ENCODE peak calls at places on chromosomes 12 and 14, in ten cellular contexts. One of them, this sample, is unnamed. For H3K4me1, the result is how much of the 10 kb centered on the place peaks cover.

GRCh38 chr12:11763760-11764520 is 114.5 kb downstream of the ETV6 start:
- DNase-seq in right cardiac atrium: no peak
- DNase-seq in astrocyte: peak
- DNase-seq in breast epithelium: no peak
- DNase-seq in lung: no peak
- DNase-seq in psoas muscle: no peak
- DNase-seq in stomach: no peak
- DNase-seq in endothelial cell of umbilical vein: no peak
- DNase-seq in ovary: no peak
- DNase-seq in A549: no peak
- DNase-seq in this sample: no peak

GRCh38 chr12:121364657-121365265 is 12.6 kb upstream of the ANAPC5 start:
- DNase-seq in right cardiac atrium: no peak
- DNase-seq in astrocyte: peak
- DNase-seq in breast epithelium: no peak
- DNase-seq in lung: no peak
- DNase-seq in psoas muscle: no peak
- DNase-seq in stomach: no peak
- DNase-seq in endothelial cell of umbilical vein: no peak
- DNase-seq in ovary: no peak
- DNase-seq in A549: no peak
- DNase-seq in this sample: no peak

GRCh38 chr12:124538194-124539082 is 29.0 kb downstream of the NCOR2 start:
- DNase-seq in right cardiac atrium: peak
- DNase-seq in astrocyte: no peak
- DNase-seq in breast epithelium: no peak
- DNase-seq in lung: no peak
- DNase-seq in psoas muscle: no peak
- DNase-seq in stomach: no peak
- DNase-seq in endothelial cell of umbilical vein: no peak
- DNase-seq in ovary: peak
- DNase-seq in A549: no peak
- DNase-seq in this sample: no peak

GRCh38 chr14:69473271-69473670 is 11.3 kb upstream of the PLEKHD1 start:
- DNase-seq in right cardiac atrium: no peak
- DNase-seq in astrocyte: no peak
- DNase-seq in breast epithelium: no peak
- DNase-seq in lung: no peak
- DNase-seq in psoas muscle: no peak
- DNase-seq in stomach: no peak
- DNase-seq in endothelial cell of umbilical vein: no peak
- DNase-seq in ovary: no peak
- DNase-seq in A549: no peak
- DNase-seq in this sample: no peak

GRCh38 chr14:79809849-79810612 is 401.3 kb downstream of the DIO2 start:
- DNase-seq in right cardiac atrium: no peak
- DNase-seq in astrocyte: no peak
- DNase-seq in breast epithelium: no peak
- DNase-seq in lung: no peak
- DNase-seq in psoas muscle: no peak
- DNase-seq in stomach: no peak
- DNase-seq in endothelial cell of umbilical vein: no peak
- DNase-seq in ovary: no peak
- DNase-seq in A549: peak
- DNase-seq in this sample: peak

GRCh38 chr12:45726594-45727300 is 2.8 kb upstream of the ARID2 start:
- DNase-seq in right cardiac atrium: peak
- DNase-seq in astrocyte: peak
- DNase-seq in breast epithelium: peak
- DNase-seq in lung: peak
- DNase-seq in psoas muscle: peak
- DNase-seq in stomach: peak
- DNase-seq in endothelial cell of umbilical vein: no peak
- DNase-seq in ovary: peak
- DNase-seq in A549: peak
- DNase-seq in this sample: peak

GRCh38 chr14:35808076-35808657 is 928 bp downstream of the RALGAPA1 start:
- DNase-seq in right cardiac atrium: no peak
- DNase-seq in astrocyte: no peak
- DNase-seq in breast epithelium: no peak
- DNase-seq in lung: no peak
- DNase-seq in psoas muscle: no peak
- DNase-seq in stomach: peak
- DNase-seq in endothelial cell of umbilical vein: peak
- DNase-seq in ovary: no peak
- DNase-seq in A549: peak
- DNase-seq in this sample: peak

GRCh38 chr14:33657478-33657877 is 293.4 kb downstream of the EGLN3 start:
- DNase-seq in right cardiac atrium: no peak
- DNase-seq in astrocyte: peak
- DNase-seq in breast epithelium: no peak
- DNase-seq in lung: no peak
- DNase-seq in psoas muscle: no peak
- DNase-seq in stomach: no peak
- DNase-seq in endothelial cell of umbilical vein: peak
- DNase-seq in ovary: no peak
- DNase-seq in A549: no peak
- DNase-seq in this sample: no peak

DNA sequence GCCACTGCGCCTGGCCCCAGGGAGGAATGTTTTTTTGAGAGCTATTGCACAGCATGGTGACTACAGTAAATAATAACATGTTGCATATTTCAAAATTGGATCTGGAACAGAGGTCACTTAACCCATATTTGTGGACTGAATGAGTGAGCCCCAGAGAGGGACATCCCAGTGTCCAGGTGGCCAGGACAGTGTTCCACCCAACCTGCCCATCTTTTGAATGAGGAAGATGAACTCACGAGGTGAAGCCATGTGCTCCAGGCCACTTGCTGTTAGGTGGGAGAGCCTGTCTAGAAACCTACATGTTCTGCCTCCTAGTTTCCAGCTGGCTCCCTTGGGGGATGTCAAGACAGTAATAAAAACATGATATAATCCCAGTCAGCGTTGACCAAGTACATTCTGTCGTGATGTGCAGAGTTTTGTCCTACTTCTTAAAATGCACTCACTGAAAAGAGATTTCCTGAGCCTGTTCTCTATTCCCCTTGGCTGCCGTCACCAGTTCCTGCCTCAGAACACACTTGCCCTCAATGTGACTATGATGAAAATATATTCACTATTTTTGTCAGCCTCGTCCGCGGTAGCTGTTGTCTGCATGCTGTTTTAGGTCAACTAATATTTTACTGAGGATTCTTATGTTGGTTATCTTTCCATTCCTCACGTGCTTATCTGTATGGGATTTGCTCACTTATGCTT is 25.7 kb downstream of the TSPAN9 start:
- DNase-seq in right cardiac atrium: no peak
- DNase-seq in astrocyte: no peak
- DNase-seq in breast epithelium: no peak
- DNase-seq in lung: no peak
- DNase-seq in psoas muscle: no peak
- DNase-seq in stomach: no peak
- DNase-seq in endothelial cell of umbilical vein: no peak
- DNase-seq in ovary: no peak
- DNase-seq in A549: no peak
- DNase-seq in this sample: no peak
- H3K4me1 ChIP-seq in right cardiac atrium: under half
- H3K4me1 ChIP-seq in astrocyte: under half
- H3K4me1 ChIP-seq in breast epithelium: under half
- H3K4me1 ChIP-seq in lung: under half
- H3K4me1 ChIP-seq in psoas muscle: under half
- H3K4me1 ChIP-seq in stomach: under half
- H3K4me1 ChIP-seq in endothelial cell of umbilical vein: under half
- H3K4me1 ChIP-seq in ovary: under half
- H3K4me1 ChIP-seq in A549: under half
- H3K4me1 ChIP-seq in this sample: under half

GRCh38 chr12:96398422-96399080 is 1.7 kb downstream of the CDK17 start:
- DNase-seq in right cardiac atrium: no peak
- DNase-seq in astrocyte: no peak
- DNase-seq in breast epithelium: no peak
- DNase-seq in lung: no peak
- DNase-seq in psoas muscle: no peak
- DNase-seq in stomach: no peak
- DNase-seq in endothelial cell of umbilical vein: peak
- DNase-seq in ovary: no peak
- DNase-seq in A549: no peak
- DNase-seq in this sample: no peak

GRCh38 chr12:96400631-96401060 is 407 bp upstream of the CDK17 start:
- DNase-seq in right cardiac atrium: no peak
- DNase-seq in astrocyte: no peak
- DNase-seq in breast epithelium: no peak
- DNase-seq in lung: no peak
- DNase-seq in psoas muscle: no peak
- DNase-seq in stomach: no peak
- DNase-seq in endothelial cell of umbilical vein: peak
- DNase-seq in ovary: no peak
- DNase-seq in A549: peak
- DNase-seq in this sample: no peak

GRCh38 chr12:96397756-96398421 is 2.4 kb downstream of the CDK17 start:
- DNase-seq in right cardiac atrium: no peak
- DNase-seq in astrocyte: peak
- DNase-seq in breast epithelium: no peak
- DNase-seq in lung: no peak
- DNase-seq in psoas muscle: no peak
- DNase-seq in stomach: no peak
- DNase-seq in endothelial cell of umbilical vein: peak
- DNase-seq in ovary: no peak
- DNase-seq in A549: no peak
- DNase-seq in this sample: no peak

GRCh38 chr12:96399919-96400630 is at the start of gene CDK17:
- DNase-seq in right cardiac atrium: peak
- DNase-seq in astrocyte: peak
- DNase-seq in breast epithelium: peak
- DNase-seq in lung: peak
- DNase-seq in psoas muscle: peak
- DNase-seq in stomach: peak
- DNase-seq in endothelial cell of umbilical vein: peak
- DNase-seq in ovary: peak
- DNase-seq in A549: peak
- DNase-seq in this sample: peak

DNA sequence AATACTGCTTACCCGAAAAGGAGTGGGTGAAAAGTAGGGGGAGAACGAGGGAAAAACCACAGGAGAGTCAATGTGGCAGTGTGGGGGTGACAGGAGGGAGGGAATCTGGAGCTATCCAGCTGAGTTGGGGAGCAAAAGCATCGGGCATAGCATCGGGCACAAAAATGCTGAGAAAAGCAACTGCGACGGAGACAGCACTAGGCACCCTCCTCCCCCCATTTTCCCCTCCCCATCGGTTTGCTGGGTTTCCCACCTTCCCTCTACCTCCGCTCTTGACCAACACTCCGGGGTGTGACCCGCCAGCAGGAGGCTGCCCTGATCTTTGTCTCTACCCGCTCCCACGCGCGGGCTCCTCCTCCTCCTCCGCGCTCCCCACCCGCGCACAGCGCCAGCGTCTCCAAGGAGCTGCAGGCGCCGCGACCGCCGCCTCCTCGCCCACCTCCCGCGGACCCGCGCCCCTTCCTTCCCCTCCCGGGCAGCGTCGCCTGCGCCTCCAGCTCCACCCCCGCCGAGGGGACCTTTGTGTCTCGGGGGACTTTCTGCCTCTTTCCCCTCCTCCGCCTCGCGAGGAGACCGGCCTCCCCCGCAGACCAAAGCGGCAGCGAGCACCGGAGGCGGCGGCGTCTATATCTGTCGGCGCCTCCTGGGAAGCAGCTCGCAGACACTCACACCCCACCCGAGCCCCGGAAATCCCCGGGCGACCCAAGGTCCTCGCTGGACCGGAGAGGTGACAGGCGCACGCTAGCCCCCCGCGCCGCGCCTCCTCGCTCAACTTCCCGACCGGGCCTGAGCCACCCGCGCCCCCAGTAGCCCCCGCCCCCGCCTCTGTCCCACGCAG is 939 bp downstream of the CDK17 start:
- DNase-seq in right cardiac atrium: peak
- DNase-seq in astrocyte: peak
- DNase-seq in breast epithelium: peak
- DNase-seq in lung: peak
- DNase-seq in psoas muscle: peak
- DNase-seq in stomach: peak
- DNase-seq in endothelial cell of umbilical vein: peak
- DNase-seq in ovary: peak
- DNase-seq in A549: peak
- DNase-seq in this sample: peak
- H3K4me1 ChIP-seq in right cardiac atrium: under half
- H3K4me1 ChIP-seq in astrocyte: under half
- H3K4me1 ChIP-seq in breast epithelium: under half
- H3K4me1 ChIP-seq in lung: under half
- H3K4me1 ChIP-seq in psoas muscle: under half
- H3K4me1 ChIP-seq in stomach: under half
- H3K4me1 ChIP-seq in endothelial cell of umbilical vein: under half
- H3K4me1 ChIP-seq in ovary: under half
- H3K4me1 ChIP-seq in A549: under half
- H3K4me1 ChIP-seq in this sample: under half

DNA sequence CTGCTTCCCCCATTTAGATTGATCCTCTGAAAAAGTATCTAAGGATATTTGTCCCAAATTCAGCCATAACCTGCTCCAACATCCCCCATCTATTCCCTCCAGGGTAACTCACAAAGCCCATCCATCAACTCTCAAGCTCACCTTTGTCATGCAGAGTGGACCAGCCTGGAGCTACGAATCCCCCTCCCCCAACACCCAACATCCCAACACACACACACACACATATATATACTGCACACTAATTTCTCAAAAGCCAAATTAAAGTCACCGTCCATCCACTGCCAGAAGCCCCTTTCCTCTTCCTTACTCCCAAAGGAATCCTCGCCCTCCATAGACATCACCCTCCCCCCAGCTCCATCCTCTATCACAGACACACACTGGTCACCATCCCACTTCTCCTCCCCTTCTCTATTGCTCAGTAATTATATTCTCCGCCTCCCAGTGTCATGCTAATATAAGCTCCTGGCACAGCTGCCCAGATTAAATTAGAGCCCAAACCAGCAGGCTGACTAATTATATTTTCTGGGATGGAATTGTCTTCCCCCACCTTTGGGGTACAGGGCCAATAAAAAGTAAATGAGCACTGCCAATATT is 13.4 kb upstream of the TESPA1 start:
- DNase-seq in right cardiac atrium: no peak
- DNase-seq in astrocyte: no peak
- DNase-seq in breast epithelium: no peak
- DNase-seq in lung: no peak
- DNase-seq in psoas muscle: no peak
- DNase-seq in stomach: no peak
- DNase-seq in endothelial cell of umbilical vein: no peak
- DNase-seq in ovary: no peak
- DNase-seq in A549: no peak
- DNase-seq in this sample: no peak
- H3K4me1 ChIP-seq in right cardiac atrium: under half
- H3K4me1 ChIP-seq in astrocyte: under half
- H3K4me1 ChIP-seq in breast epithelium: under half
- H3K4me1 ChIP-seq in lung: under half
- H3K4me1 ChIP-seq in psoas muscle: under half
- H3K4me1 ChIP-seq in stomach: under half
- H3K4me1 ChIP-seq in endothelial cell of umbilical vein: under half
- H3K4me1 ChIP-seq in ovary: under half
- H3K4me1 ChIP-seq in A549: under half
- H3K4me1 ChIP-seq in this sample: under half

DNA sequence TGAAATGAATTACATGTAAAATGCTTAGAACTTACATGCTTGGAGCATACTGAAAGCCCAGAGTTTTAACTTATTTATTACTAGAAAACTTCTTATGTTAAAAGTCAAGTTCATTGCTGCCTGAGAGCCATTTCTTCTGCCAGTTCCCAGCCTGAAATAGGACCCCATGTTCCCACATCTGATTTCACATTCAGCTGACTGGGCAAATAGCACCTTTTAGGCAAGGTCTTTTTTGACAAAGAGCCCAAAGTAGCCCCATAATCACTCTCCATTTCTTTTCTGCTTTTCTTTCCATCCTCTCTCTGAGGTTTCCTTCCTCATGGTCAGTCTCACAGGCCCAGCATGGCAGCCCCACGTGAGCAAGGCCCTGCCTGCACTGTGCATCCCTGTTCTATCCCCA is 1.1 kb upstream of the ARPC3 start:
- DNase-seq in right cardiac atrium: no peak
- DNase-seq in astrocyte: no peak
- DNase-seq in breast epithelium: no peak
- DNase-seq in lung: no peak
- DNase-seq in psoas muscle: no peak
- DNase-seq in stomach: no peak
- DNase-seq in endothelial cell of umbilical vein: no peak
- DNase-seq in ovary: no peak
- DNase-seq in A549: no peak
- DNase-seq in this sample: no peak
- H3K4me1 ChIP-seq in right cardiac atrium: under half
- H3K4me1 ChIP-seq in astrocyte: under half
- H3K4me1 ChIP-seq in breast epithelium: under half
- H3K4me1 ChIP-seq in lung: under half
- H3K4me1 ChIP-seq in psoas muscle: under half
- H3K4me1 ChIP-seq in stomach: under half
- H3K4me1 ChIP-seq in endothelial cell of umbilical vein: under half
- H3K4me1 ChIP-seq in ovary: under half
- H3K4me1 ChIP-seq in A549: under half
- H3K4me1 ChIP-seq in this sample: under half